ENCODE peak calls at places on chromosomes 7 and 10, in seven cellular contexts. P is H1, L is K562, W is Panc1, U is IMR-90, D is esophagus muscularis mucosa, X is PC-3. J is an unnamed sample. For H3K9me3, the result is how much of the 10 kb centered on the place peaks cover.

GRCh38 chr10:113992601-113993011 is 51.1 kb upstream of the ADRB1 start:
- DNase-seq in P (no peak), L (no peak), W (no peak), U (no peak), D (no peak), X (peak), J (no peak)

GRCh38 chr10:112797908-112798307 is 152.1 kb upstream of the TCF7L2 start:
- DNase-seq in P (no peak), L (no peak), W (no peak), U (no peak), D (no peak), X (no peak), J (no peak)

GRCh38 chr7:44057849-44058758 is 7.3 kb downstream of the PGAM2 start:
- DNase-seq in P (no peak), L (no peak), W (no peak), U (no peak), D (no peak), X (no peak), J (no peak)

GRCh38 chr7:96414931-96415292 is 93.0 kb upstream of the SLC25A13 start:
- DNase-seq in P (no peak), L (peak), W (peak), U (peak), D (no peak), X (peak), J (peak)

GRCh38 chr10:89251417-89252224 is at the start of gene LIPA:
- DNase-seq in P (peak), L (no peak), W (peak), U (peak), D (peak), X (peak), J (peak)

GRCh38 chr7:127361736-127362135 is 30.8 kb downstream of the ZNF800 start:
- DNase-seq in P (no peak), L (no peak), W (no peak), U (no peak), D (no peak), X (no peak), J (no peak)

GRCh38 chr10:120634629-120635028 is 177.6 kb downstream of the PLPP4 start:
- DNase-seq in P (peak), L (peak), W (no peak), U (no peak), D (peak), X (no peak), J (no peak)

GRCh38 chr10:127293640-127294039 is 97.2 kb upstream of the INSYN2A start:
- DNase-seq in P (no peak), L (no peak), W (no peak), U (no peak), D (no peak), X (no peak), J (no peak)

GRCh38 chr10:76113952-76114351 is 682.5 kb downstream of the LRMDA start:
- DNase-seq in P (no peak), L (no peak), W (no peak), U (no peak), D (no peak), X (peak), J (no peak)

DNA sequence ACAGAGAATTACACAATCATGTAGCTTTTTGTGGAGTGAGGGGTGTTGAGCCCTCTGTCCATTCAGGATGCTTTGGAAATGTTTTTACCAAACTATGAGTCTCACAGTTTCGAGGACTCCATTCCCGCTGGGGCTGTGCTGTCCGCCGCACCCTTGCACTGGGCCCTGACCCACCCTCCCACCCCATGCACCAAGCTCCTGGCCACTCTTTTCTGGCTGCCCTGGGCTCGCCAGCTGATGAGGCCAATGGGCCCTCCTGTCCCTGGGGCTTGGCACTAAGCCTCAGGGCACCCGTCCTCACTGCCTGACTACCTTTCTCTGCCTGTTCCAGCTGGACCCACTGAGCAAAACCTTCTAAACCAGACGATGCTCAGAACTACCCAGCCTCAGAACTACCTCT is 332.1 kb downstream of the PTPRN2 start:
- DNase-seq in P (no peak), L (no peak), W (no peak), U (no peak), D (no peak), X (no peak), J (no peak)
- H3K9me3 ChIP-seq in P (under half), L (under half), W (under half), U (half or more), D (under half), X (under half), J (under half)

GRCh38 chr10:1244493-1244892 is 188.3 kb downstream of the WDR37 start:
- DNase-seq in P (no peak), L (no peak), W (no peak), U (no peak), D (no peak), X (no peak), J (no peak)
- H3K9me3 ChIP-seq in P (under half), L (under half), W (under half), U (under half), D (under half), X (under half), J (under half)

DNA sequence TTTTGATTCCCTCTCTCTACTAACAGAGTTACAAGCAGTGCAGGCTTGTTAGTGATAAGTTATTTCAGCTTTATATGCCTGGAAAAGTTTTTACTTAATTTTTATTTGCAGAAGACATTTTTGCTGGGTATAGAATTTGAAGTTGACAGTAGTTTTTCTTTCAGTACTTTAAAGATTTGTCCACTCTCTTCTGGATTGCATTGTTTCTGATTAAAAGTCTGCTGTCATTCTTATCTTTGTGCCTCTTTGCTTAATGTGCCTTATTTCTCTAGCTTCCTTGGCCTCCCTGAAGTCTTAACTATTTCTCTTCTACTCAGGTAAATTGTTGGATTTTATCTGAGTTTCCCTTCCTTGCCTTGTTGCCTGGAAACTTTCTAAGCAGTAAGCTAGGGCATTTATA is 36.2 kb downstream of the PLCE1 start:
- DNase-seq in P (no peak), L (no peak), W (no peak), U (no peak), D (no peak), X (no peak), J (no peak)
- H3K9me3 ChIP-seq in P (under half), L (under half), W (under half), U (under half), D (under half), X (under half), J (under half)

GRCh38 chr10:62594093-62594520 is 210.4 kb upstream of the ADO start:
- DNase-seq in P (peak), L (peak), W (peak), U (peak), D (no peak), X (peak), J (peak)

GRCh38 chr10:62599161-62599560 is 205.4 kb upstream of the ADO start:
- DNase-seq in P (no peak), L (no peak), W (no peak), U (no peak), D (no peak), X (no peak), J (no peak)

GRCh38 chr10:62597226-62597625 is 207.3 kb upstream of the ADO start:
- DNase-seq in P (no peak), L (no peak), W (no peak), U (peak), D (no peak), X (peak), J (no peak)
- H3K9me3 ChIP-seq in P (under half), L (under half), W (under half), U (under half), D (under half), X (under half), J (under half)

DNA sequence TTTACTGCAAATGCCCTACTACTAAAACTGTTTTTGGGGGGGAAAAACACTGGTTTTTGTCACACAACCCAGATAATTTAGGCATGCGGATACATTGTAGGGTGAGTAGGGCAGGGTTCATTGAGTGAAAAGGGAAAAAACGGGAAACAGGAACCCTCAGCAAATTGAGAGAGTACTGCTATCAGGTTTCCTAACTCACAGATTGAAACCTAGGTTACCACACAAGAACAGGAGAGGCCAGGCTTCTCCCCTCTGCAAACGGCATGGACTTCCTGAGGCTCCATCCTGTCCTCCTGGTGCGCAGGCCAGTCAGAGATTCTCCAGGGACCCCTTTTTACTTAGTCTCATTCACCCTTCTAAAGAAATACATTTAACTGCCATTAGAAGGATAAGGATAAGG is 30.6 kb downstream of the AVL9 start:
- DNase-seq in P (no peak), L (no peak), W (no peak), U (no peak), D (peak), X (no peak), J (no peak)
- H3K9me3 ChIP-seq in P (under half), L (under half), W (under half), U (under half), D (under half), X (under half), J (under half)

GRCh38 chr10:123549761-123550454 is 116.2 kb upstream of the GPR26 start:
- DNase-seq in P (no peak), L (no peak), W (no peak), U (no peak), D (peak), X (no peak), J (no peak)
- H3K9me3 ChIP-seq in P (under half), L (under half), W (under half), U (under half), D (under half), X (under half), J (under half)

DNA sequence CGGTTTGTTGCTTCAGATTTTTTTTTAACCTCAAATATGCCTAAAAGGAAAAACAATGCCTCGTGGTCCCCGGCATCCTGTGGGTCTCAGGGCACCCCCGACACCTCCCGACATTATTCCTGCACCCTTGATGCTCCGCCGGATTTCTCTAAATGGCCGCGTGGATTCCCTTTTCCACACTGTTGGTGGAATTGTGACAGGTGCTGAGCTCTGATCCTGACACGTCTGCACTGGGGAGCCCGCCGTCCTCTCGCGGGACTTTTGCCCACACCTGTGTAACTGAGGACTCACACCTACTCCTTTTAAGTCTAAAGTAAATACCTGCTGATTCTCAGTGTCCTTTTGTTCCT is 568.0 kb downstream of the DNAJB6 start:
- DNase-seq in P (no peak), L (no peak), W (no peak), U (no peak), D (no peak), X (no peak), J (no peak)
- H3K9me3 ChIP-seq in P (under half), L (under half), W (under half), U (half or more), D (under half), X (under half), J (under half)

J was measured in prostate gland.